ENCODE peak calls at places on chromosomes 4 and X, in eight cellular contexts. L, G, X, K, F, T, S and C are unnamed samples.

GRCh38 chr4:52862605-52863236 is 604 bp downstream of the RASL11B start:
- DNase-seq in S (no peak), G (no peak), F (peak), X (peak), T (no peak), L (no peak), K (no peak), C (no peak)

GRCh38 chrX:49910344-49910743 is 12.1 kb upstream of the CLCN5 start:
- DNase-seq in G (no peak), X (no peak), S (no peak), F (no peak), K (no peak), T (no peak), L (no peak), C (peak)

GRCh38 chr4:77418333-77418732 is 187.3 kb upstream of the CXCL13 start:
- DNase-seq in F (peak), G (no peak), T (no peak), K (no peak), S (no peak), L (peak), X (no peak), C (no peak)

GRCh38 chrX:18149454-18149853 is 71.2 kb downstream of the BEND2 start:
- DNase-seq in S (no peak), G (no peak), K (peak), L (no peak), T (no peak), X (no peak), F (no peak), C (no peak)

GRCh38 chr4:61772116-61772515 is 572.0 kb downstream of the ADGRL3 start:
- DNase-seq in L (no peak), S (no peak), X (no peak), T (no peak), K (no peak), G (no peak), F (no peak), C (no peak)

GRCh38 chrX:77595848-77596247 is 148.7 kb downstream of the FGF16 start:
- DNase-seq in G (no peak), K (no peak), F (no peak), S (no peak), L (no peak), T (no peak), X (no peak), C (no peak)

GRCh38 chrX:107678957-107679740 is 50.8 kb downstream of the PRPS1 start:
- DNase-seq in G (no peak), S (peak), K (no peak), F (no peak), T (no peak), L (no peak), X (no peak), C (no peak)

GRCh38 chrX:75067931-75068330 is 88.2 kb downstream of the ABCB7 start:
- DNase-seq in S (no peak), X (no peak), L (no peak), G (no peak), K (no peak), F (no peak), T (no peak), C (no peak)

GRCh38 chr4:113790478-113790877 is 28.9 kb upstream of the CAMK2D start:
- DNase-seq in X (no peak), S (no peak), F (no peak), T (no peak), L (no peak), G (no peak), K (no peak), C (no peak)

GRCh38 chr4:8188743-8189550 is 10.1 kb upstream of the SH3TC1 start:
- DNase-seq in K (no peak), T (no peak), G (no peak), F (no peak), X (no peak), L (no peak), S (no peak), C (no peak)

GRCh38 chr4:123390846-123391456 is 5.6 kb upstream of the SPRY1 start:
- DNase-seq in T (no peak), G (no peak), X (peak), K (no peak), F (peak), L (peak), S (peak), C (no peak)

GRCh38 chr4:103994059-103994458 is 274.3 kb upstream of the TACR3 start:
- DNase-seq in S (no peak), L (peak), X (no peak), T (no peak), F (no peak), K (peak), G (no peak), C (peak)

GRCh38 chr4:15234585-15235126 is 193.2 kb upstream of the C1QTNF7 start:
- DNase-seq in K (no peak), G (no peak), F (no peak), X (no peak), S (no peak), L (no peak), T (no peak), C (peak)

GRCh38 chrX:115284877-115285276 is 4.6 kb upstream of the LUZP4 start:
- DNase-seq in T (no peak), L (no peak), K (no peak), G (no peak), S (no peak), X (peak), F (no peak), C (no peak)

GRCh38 chr4:73613130-73613529 is 7.1 kb downstream of the RASSF6 start:
- DNase-seq in T (no peak), L (no peak), S (no peak), X (no peak), K (no peak), G (no peak), F (no peak), C (no peak)

GRCh38 chr4:164613761-164614277 is 140.1 kb upstream of the SMIM31 start:
- DNase-seq in L (no peak), X (no peak), S (no peak), T (no peak), G (no peak), K (no peak), F (no peak), C (peak)

GRCh38 chrX:55342533-55343501 is 78.1 kb upstream of the PAGE3 start:
- DNase-seq in F (peak), T (peak), S (peak), K (peak), G (peak), L (no peak), X (peak), C (peak)

GRCh38 chr4:34953145-34953799 is 1291.0 kb downstream of the ARAP2 start:
- DNase-seq in T (no peak), S (no peak), G (peak), X (no peak), K (peak), L (peak), F (peak), C (no peak)

GRCh38 chrX:103687696-103688191 is 1.2 kb upstream of the MORF4L2 start:
- DNase-seq in T (peak), G (peak), L (peak), K (peak), F (peak), X (peak), S (peak), C (peak)
- TF ChIP-seq POLR2AphosphoS5 in T (peak), G (peak), L (peak), K (no peak), F (peak), X (no peak), S (peak), C (no peak)

GRCh38 chr4:88629826-88630225 is 37.5 kb downstream of the HERC3 start:
- DNase-seq in T (no peak), L (no peak), X (no peak), K (no peak), S (no peak), G (no peak), F (no peak), C (no peak)
- H3K9ac ChIP-seq in T (no peak), L (no peak), X (no peak), K (no peak), S (no peak), G (no peak), F (peak), C (no peak)

GRCh38 chrX:72240976-72241375 is 2.1 kb upstream of the ERCC6L start:
- DNase-seq in F (no peak), X (no peak), G (no peak), L (no peak), K (peak), T (no peak), S (no peak), C (no peak)

GRCh38 chrX:72238183-72238582 is 644 bp downstream of the ERCC6L start:
- DNase-seq in F (no peak), X (no peak), T (no peak), G (no peak), L (no peak), K (no peak), S (no peak), C (no peak)

GRCh38 chrX:72236841-72237240 is 2.0 kb downstream of the ERCC6L start:
- DNase-seq in T (no peak), S (no peak), L (no peak), K (no peak), G (no peak), F (no peak), X (no peak), C (no peak)

GRCh38 chrX:72243472-72243871 is 4.6 kb upstream of the ERCC6L start:
- DNase-seq in X (peak), T (no peak), L (no peak), S (no peak), K (no peak), F (no peak), G (no peak), C (peak)

GRCh38 chrX:72238721-72239475 is at the start of gene ERCC6L:
- DNase-seq in X (peak), K (peak), S (peak), F (peak), G (peak), T (peak), L (peak), C (peak)
- TF ChIP-seq POLR2AphosphoS5 in X (peak), K (no peak), S (peak), F (peak), G (peak), T (peak), L (peak), C (peak)

DNA sequence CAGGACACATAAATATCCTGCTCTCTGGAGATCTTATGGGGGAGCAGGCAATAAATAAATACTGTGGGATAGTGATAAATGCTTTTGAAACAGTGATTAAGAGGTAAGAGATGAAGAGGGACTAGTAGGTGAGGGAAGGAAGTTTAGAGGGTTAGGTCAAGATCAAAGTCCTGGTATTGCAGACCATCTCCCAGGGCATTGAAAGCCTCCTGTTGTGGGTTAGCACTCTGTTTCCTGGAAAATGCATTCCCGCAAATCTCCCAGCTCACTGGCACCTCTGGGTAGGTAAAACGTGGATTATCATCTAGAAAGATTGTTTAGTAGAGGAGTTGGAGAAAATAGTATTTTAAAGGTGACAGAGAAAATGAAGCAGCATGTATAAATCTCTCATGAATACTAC is 2.2 kb downstream of the SNX25 start:
- DNase-seq in T (no peak), L (no peak), S (no peak), K (peak), X (no peak), G (no peak), F (no peak), C (no peak)
- H3K9ac ChIP-seq in T (peak), L (no peak), S (no peak), K (peak), X (no peak), G (no peak), F (peak), C (no peak)

DNA sequence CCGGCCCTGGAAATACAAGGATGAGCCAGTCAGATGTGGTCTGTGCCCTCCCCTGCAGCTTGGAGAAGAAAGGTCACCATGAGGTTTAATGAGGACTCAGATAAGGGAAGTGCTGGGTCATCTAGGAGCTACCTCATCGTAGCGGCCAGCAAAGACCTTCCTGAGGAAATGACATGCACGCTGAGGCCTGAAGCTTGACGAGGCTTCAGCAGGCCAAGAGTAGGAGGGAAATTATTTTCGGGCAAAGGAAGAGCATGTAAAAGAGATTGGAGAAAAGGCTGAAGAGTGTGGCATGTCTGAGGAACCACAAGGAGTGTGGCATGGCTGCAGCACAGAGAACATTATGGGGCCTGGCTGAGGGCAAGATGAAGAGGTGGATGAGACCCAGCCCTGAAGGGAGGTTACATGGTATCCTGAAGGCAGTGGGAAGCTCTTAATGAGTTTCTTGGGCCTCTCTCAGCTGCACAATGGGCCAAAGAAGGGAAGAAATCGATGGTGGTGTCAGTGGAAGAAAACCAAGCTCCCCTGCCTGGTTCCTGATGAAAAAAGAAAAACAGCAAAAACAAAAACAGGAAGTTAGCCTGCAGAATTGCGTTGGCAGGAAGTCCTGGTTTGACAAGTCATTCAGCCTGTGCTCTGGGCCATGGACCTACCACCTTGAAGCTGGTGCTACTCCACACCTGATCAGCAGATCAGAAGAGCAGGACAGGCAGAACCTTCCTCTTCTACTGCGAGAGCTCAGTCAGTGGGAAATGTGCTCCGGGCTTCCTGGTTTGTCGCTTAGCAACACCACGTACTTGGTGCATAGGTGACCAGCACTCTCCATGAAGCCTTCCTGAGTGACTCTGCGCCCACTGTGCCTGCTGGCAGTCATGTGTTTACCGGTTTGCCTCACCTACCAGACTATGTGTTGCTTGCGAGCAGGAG is 134.5 kb upstream of the KLF3 start:
- DNase-seq in X (peak), L (no peak), K (no peak), T (peak), S (peak), G (no peak), F (no peak), C (no peak)
- TF ChIP-seq POLR2AphosphoS5 in X (no peak), L (no peak), K (no peak), T (peak), S (peak), G (no peak), F (no peak), C (no peak)

DNA sequence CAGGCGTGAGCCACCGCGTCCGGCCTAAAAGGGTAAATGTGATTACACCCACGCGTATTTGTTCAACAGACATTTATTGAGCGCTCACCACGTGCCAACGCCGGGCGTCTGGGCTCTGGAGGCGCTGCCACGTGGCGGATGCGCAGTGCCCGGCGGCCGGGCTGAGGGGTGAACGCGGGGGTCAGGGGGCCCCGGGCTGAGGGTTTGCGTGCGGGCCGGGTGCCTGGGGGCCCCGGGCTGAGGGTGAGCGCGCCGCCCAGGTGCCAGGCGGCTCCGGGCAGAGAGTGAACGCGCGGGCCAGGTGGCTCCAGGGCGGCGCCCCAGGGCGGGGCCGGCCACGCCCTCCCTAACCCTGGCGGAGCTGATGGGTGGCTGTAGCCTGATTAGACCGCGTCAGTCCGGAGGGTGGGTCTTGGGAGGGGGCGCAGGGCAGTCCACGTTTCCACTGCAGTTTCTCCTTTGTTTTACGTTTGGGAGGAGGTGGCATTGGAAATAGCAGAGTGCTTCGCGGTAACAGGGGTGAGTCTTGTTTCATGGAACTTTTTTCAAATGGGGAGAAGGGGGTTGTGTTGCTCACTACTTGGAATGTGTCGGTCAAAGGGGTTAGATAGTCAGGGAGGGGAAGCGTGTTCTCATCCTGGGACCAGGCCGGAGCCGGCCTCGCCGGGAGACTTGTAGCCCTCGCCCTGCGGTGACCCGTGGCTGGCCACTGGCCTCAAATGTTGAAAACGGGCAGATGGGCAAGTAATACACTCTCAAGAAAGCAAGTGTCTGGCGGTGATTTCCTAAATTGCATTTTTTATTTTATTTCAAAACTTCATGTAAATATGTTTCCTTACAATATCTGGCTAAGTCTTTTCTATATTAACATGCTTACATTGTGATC is at the start of gene ZFP42:
- DNase-seq in T (no peak), G (peak), F (no peak), X (no peak), L (no peak), K (no peak), S (no peak), C (no peak)
- H3K9ac ChIP-seq in T (no peak), G (peak), F (no peak), X (no peak), L (no peak), K (no peak), S (no peak), C (no peak)

DNA sequence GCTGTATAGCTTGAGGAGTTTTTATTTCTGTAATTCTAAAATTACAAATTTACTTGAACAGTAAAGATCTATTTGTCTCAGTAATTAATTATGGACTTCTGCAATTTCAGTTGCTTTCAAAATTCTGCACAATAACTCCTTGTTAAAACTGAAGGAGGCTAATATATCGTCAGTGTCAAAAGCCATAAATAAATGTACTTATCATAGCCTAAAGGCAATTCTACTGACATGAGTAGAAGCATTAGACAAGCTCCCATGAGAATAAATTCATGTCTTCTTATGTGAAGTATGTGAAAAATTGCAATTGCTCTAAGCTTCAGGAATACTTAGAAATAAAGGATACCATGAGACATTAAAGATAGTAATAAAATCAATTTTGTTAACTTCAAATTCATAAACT is 381.2 kb upstream of the PCDH10 start:
- DNase-seq in S (no peak), F (no peak), T (no peak), L (no peak), K (no peak), X (no peak), G (no peak), C (peak)
- TF ChIP-seq POLR2AphosphoS5 in S (no peak), F (no peak), T (no peak), L (no peak), K (no peak), X (no peak), G (no peak), C (no peak)

GRCh38 chr4:124409044-124409443 is 303.5 kb downstream of the ANKRD50 start:
- DNase-seq in K (no peak), X (no peak), L (no peak), T (no peak), G (no peak), S (no peak), F (no peak), C (no peak)
- H3K9ac ChIP-seq in K (no peak), X (no peak), L (no peak), T (no peak), G (no peak), S (no peak), F (no peak), C (no peak)

DNA sequence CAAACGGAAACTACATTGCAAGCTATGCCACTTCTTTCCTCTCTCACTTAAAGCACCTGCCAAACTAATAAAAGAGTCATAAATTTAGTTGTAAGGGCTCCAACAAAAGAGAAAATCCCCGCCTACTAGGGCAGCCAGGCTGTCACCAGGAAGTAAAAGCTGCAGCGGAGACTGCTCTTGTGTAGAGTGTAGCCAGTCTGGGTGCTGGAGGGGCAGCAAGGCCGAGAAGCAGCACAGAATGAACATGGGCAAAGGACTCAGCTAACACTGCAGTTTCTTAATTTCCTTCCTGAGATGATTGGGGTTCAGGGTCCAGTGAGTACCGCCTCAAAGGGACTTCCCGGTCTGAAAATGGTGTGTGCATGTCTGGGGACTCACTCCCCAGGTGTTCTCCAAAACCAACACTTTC is 89.4 kb upstream of the MAML3 start:
- DNase-seq in T (peak), F (no peak), X (peak), S (no peak), L (no peak), G (no peak), K (no peak), C (no peak)
- TF ChIP-seq POLR2AphosphoS5 in T (no peak), F (no peak), X (no peak), S (no peak), L (no peak), G (no peak), K (no peak), C (peak)

GRCh38 chrX:45849261-45849660 is 648.6 kb upstream of the DIPK2B start:
- DNase-seq in L (peak), K (peak), T (no peak), G (no peak), F (peak), S (peak), X (peak), C (peak)
- H3K9ac ChIP-seq in L (peak), K (peak), T (no peak), G (no peak), F (peak), S (no peak), X (peak), C (peak)